ENCODE peak calls at places on chromosomes 3 and 15, in nine cellular contexts. K is upper lobe of right lung; O is psoas muscle; W is heart left ventricle; P is neuronal stem cell; U is cardiac muscle cell; D is lower lobe of right lung; I is CD4-positive, alpha-beta memory T cell; B is ovary. Q is an unnamed sample.

GRCh38 chr3:176633511-176633910 is 563.8 kb downstream of the TBL1XR1 start:
- DNase-seq in O (no peak), P (peak; percentile 11), B (no peak), W (no peak), I (no peak), U (peak; percentile 21), D (no peak), K (no peak), Q (no peak)

GRCh38 chr3:63818282-63819150 is 583 bp upstream of the C3orf49 start:
- DNase-seq in P (peak; percentile 62), U (peak; percentile 76), K (no peak), W (peak; percentile 30), O (peak; percentile 30), B (peak; percentile 69), I (peak; percentile 53), D (no peak), Q (peak; percentile 53)

GRCh38 chr3:140834266-140835037 is 107.2 kb upstream of the SLC25A36 start:
- DNase-seq in P (no peak), B (no peak), O (no peak), D (no peak), K (no peak), U (no peak), W (no peak), I (no peak), Q (no peak)

GRCh38 chr15:25798207-25798931 is 64.8 kb downstream of the ATP10A start:
- DNase-seq in I (no peak), W (no peak), P (no peak), U (no peak), K (peak; percentile 53), O (no peak), B (no peak), D (no peak), Q (peak; percentile 58)

GRCh38 chr15:73568881-73569280 is 64.3 kb downstream of the NPTN start:
- DNase-seq in U (no peak), I (no peak), B (no peak), D (no peak), P (no peak), W (no peak), O (no peak), K (no peak), Q (no peak)

GRCh38 chr3:128491071-128491899 is 1.7 kb downstream of the GATA2 start:
- DNase-seq in O (no peak), B (no peak), I (no peak), K (peak; percentile 34), W (peak; percentile 24), D (no peak), U (no peak), P (no peak), Q (peak; percentile 60)

GRCh38 chr3:184786271-184787010 is 25.5 kb upstream of the VPS8 start:
- DNase-seq in O (peak; percentile 55), I (no peak), P (no peak), D (peak; percentile 73), K (no peak), B (peak; percentile 56), U (no peak), W (peak; percentile 68), Q (peak; percentile 84)

GRCh38 chr3:35817212-35817611 is 177.9 kb downstream of the ARPP21 start:
- DNase-seq in W (no peak), D (no peak), U (no peak), I (no peak), K (no peak), B (no peak), P (no peak), O (no peak), Q (no peak)

GRCh38 chr3:195255176-195255500 is 15.8 kb downstream of the XXYLT1 start:
- DNase-seq in O (no peak), P (no peak), W (no peak), K (peak; percentile 61), D (no peak), B (no peak), U (no peak), I (no peak), Q (no peak)

GRCh38 chr15:31453558-31454318 is 127.1 kb downstream of the KLF13 start:
- DNase-seq in I (no peak), U (no peak), O (no peak), B (no peak), K (peak; percentile 51), W (no peak), P (no peak), D (no peak), Q (no peak)

GRCh38 chr3:64229903-64230302 is 4.6 kb upstream of the PRICKLE2 start:
- DNase-seq in D (no peak), O (no peak), W (no peak), I (no peak), P (no peak), U (no peak), B (no peak), K (no peak), Q (no peak)

DNA sequence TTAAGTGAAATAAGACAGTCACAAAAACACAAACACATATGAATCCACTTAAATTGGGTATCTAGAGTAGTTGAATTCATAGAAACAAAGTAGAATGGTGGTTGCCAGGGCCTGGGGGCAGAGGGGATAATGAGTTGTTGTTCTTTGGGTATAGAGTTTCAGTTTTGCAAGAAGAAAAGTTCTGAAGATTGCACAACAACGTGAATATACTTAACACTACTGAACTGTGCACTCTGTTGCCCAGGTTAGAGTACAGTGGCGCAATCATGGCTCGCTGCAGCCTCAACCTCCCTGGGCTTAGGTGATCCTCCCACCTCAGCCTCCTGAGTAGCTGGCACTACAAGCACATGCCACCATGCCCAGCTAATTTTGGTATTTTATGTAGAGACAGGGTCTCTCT is 14.9 kb downstream of the GRAMD2A start:
- DNase-seq in K (no peak), O (no peak), U (no peak), P (no peak), I (no peak), W (no peak), D (no peak), B (no peak), Q (no peak)
- H3K9me3 ChIP-seq in K (no peaks in the 10 kb centered on the region), O (no peaks in the 10 kb centered on the region), U (no peaks in the 10 kb centered on the region), P (no peaks in the 10 kb centered on the region), I (no peaks in the 10 kb centered on the region), W (no peaks in the 10 kb centered on the region), D (no peaks in the 10 kb centered on the region), B (no peaks in the 10 kb centered on the region), Q (no peaks in the 10 kb centered on the region)

DNA sequence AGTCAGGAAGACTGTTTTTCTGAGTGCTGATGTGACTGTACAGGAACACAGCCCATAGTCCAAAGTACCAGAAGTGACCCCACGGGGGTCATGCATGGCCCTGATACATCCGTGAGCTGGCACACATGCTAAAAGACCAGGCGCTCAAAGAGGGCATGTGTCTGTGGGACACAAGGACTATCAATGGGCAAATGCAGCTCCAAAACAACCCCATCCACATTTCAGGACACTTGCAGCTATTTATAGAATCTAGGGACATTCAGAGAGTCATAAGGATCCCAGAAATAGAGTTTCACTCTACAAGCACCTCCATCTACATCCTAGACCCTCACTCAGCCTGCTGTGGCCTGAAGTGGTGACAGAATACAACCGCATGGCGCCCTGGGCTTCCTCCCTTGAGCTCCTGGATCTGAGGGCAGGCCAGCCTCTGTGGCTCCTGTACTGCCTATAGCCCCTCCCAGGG is 17.0 kb downstream of the SLC25A20 start:
- DNase-seq in W (no peak), O (no peak), B (no peak), D (no peak), I (no peak), K (no peak), P (no peak), U (peak; percentile 79), Q (no peak)
- H3K4me1 ChIP-seq in W (peaks cover 13% of the 10 kb centered on the region), O (peaks cover 15% of the 10 kb centered on the region), B (no peaks in the 10 kb centered on the region), D (no peaks in the 10 kb centered on the region), I (no peaks in the 10 kb centered on the region), K (no peaks in the 10 kb centered on the region), P (no peaks in the 10 kb centered on the region), U (peaks cover 17% of the 10 kb centered on the region), Q (no peaks in the 10 kb centered on the region)

DNA sequence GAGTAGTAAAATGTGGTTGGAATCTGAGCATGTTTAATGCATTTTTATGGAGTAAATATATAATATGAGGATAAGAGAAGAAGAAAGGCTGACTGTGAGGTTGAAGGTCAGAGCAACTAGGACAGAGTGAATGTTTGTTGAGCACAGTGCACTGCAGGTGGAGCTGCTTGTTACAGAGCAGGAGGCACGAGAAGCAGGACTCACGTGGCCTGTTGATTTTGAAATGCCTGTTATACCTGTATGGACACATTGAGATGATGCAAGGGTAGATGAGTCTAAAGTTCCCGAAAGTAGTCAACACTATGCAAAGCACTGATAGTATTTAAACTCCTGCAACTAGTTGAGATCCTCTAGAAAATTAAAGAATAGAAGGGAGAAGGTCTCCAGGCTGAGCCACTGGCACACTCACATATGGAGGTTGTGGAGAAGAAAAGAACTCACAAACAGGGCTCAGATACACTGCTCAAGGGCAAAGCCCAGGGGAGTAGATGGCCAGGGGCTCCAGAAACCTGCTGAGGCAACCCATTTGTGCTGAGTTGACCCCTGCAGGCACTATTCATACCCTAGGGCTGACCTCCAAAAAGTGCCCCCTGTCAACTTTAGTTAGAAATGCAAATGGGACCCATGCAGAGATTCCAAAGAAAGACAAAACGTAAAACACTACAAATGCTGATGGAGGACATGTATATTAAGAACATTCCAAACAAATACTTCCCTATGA is 541.5 kb downstream of the GABRG3 start:
- DNase-seq in K (no peak), O (no peak), D (no peak), P (no peak), B (no peak), U (no peak), W (no peak), I (no peak), Q (no peak)
- H3K9me3 ChIP-seq in K (peaks cover 6% of the 10 kb centered on the region), O (peaks cover 2% of the 10 kb centered on the region), D (peaks cover 15% of the 10 kb centered on the region), P (no peaks in the 10 kb centered on the region), B (no peaks in the 10 kb centered on the region), U (no peaks in the 10 kb centered on the region), W (peaks cover 14% of the 10 kb centered on the region), I (no peaks in the 10 kb centered on the region), Q (peaks cover 6% of the 10 kb centered on the region)

GRCh38 chr3:66425566-66425965 is 75.3 kb downstream of the LRIG1 start:
- DNase-seq in D (no peak), B (no peak), I (no peak), O (no peak), K (no peak), U (no peak), W (no peak), P (no peak), Q (no peak)
- H3K4me1 ChIP-seq in D (peaks cover 25% of the 10 kb centered on the region), B (peaks cover 27% of the 10 kb centered on the region), I (peaks cover 2% of the 10 kb centered on the region), O (peaks cover 69% of the 10 kb centered on the region), K (peaks cover 39% of the 10 kb centered on the region), U (peaks cover 9% of the 10 kb centered on the region), W (peaks cover 79% of the 10 kb centered on the region), P (peaks cover 12% of the 10 kb centered on the region), Q (peaks cover 25% of the 10 kb centered on the region)

GRCh38 chr3:45081506-45081905 is 55.4 kb downstream of the CLEC3B start:
- DNase-seq in P (no peak), W (no peak), B (no peak), O (no peak), K (no peak), U (no peak), I (no peak), D (no peak), Q (no peak)

GRCh38 chr3:45078910-45079522 is 52.9 kb downstream of the CLEC3B start:
- DNase-seq in D (no peak), O (no peak), U (no peak), K (no peak), W (no peak), P (no peak), I (no peak), B (no peak), Q (no peak)

GRCh38 chr3:45082139-45082538 is 56.0 kb downstream of the CLEC3B start:
- DNase-seq in O (no peak), B (no peak), U (no peak), P (no peak), K (no peak), D (no peak), W (no peak), I (no peak), Q (no peak)

GRCh38 chr3:45080824-45081223 is 54.7 kb downstream of the CLEC3B start:
- DNase-seq in W (no peak), K (no peak), B (no peak), P (no peak), I (no peak), O (no peak), D (no peak), U (no peak), Q (no peak)

GRCh38 chr3:45079715-45080114 is 53.6 kb downstream of the CLEC3B start:
- DNase-seq in D (no peak), P (no peak), K (no peak), W (no peak), O (no peak), I (no peak), U (no peak), B (no peak), Q (no peak)
- H3K9me3 ChIP-seq in D (no peaks in the 10 kb centered on the region), P (peaks cover 6% of the 10 kb centered on the region), K (no peaks in the 10 kb centered on the region), W (no peaks in the 10 kb centered on the region), O (no peaks in the 10 kb centered on the region), I (no peaks in the 10 kb centered on the region), U (no peaks in the 10 kb centered on the region), B (no peaks in the 10 kb centered on the region), Q (no peaks in the 10 kb centered on the region)